ENCODE peak calls at places on chromosomes 7 and 10, in five cellular contexts. J, U, T, Z and V are unnamed samples.

GRCh38 chr10:102120987-102121738 is 995 bp upstream of the LDB1 start:
- DNase-seq in J (no peak), U (peak; percentile 93), T (peak; percentile 89), Z (peak; percentile 23), V (peak; percentile 71)

GRCh38 chr10:127649642-127650041 is 87.3 kb upstream of the FOXI2 start:
- DNase-seq in J (no peak), U (no peak), T (peak; percentile 78), Z (no peak), V (no peak)

GRCh38 chr10:112774210-112774609 is 175.8 kb upstream of the TCF7L2 start:
- DNase-seq in J (no peak), U (no peak), T (no peak), Z (no peak), V (no peak)

GRCh38 chr7:73972614-73973013 is 55.4 kb upstream of the ELN start:
- DNase-seq in J (no peak), U (no peak), T (no peak), Z (no peak), V (no peak)

GRCh38 chr7:66771795-66772194 is 31.3 kb downstream of the RABGEF1 start:
- DNase-seq in J (no peak), U (no peak), T (no peak), Z (peak; percentile 7), V (no peak)

GRCh38 chr7:45974540-45975360 is 53.7 kb upstream of the IGFBP3 start:
- DNase-seq in J (no peak), U (no peak), T (no peak), Z (no peak), V (no peak)

GRCh38 chr10:52106895-52107294 is 207.2 kb upstream of the DKK1 start:
- DNase-seq in J (no peak), U (no peak), T (no peak), Z (no peak), V (no peak)

GRCh38 chr10:5656737-5657579 is 9.4 kb downstream of the ASB13 start:
- DNase-seq in J (no peak), U (peak; percentile 40), T (no peak), Z (no peak), V (no peak)

GRCh38 chr7:104950006-104950405 is 64.0 kb upstream of the KMT2E start:
- DNase-seq in J (no peak), U (no peak), T (no peak), Z (no peak), V (no peak)

GRCh38 chr7:42946616-42946928 is 14.4 kb downstream of the MRPL32 start:
- DNase-seq in J (no peak), U (no peak), T (no peak), Z (no peak), V (no peak)

GRCh38 chr10:75651452-75651851 is 220.0 kb downstream of the LRMDA start:
- DNase-seq in J (no peak), U (no peak), T (peak; percentile 41), Z (no peak), V (no peak)

GRCh38 chr7:68186072-68186471 is 1189.4 kb downstream of the TYW1 start:
- DNase-seq in J (no peak), U (no peak), T (no peak), Z (no peak), V (no peak)

GRCh38 chr10:111972109-111972508 is 211.5 kb downstream of the GPAM start:
- DNase-seq in J (no peak), U (no peak), T (no peak), Z (no peak), V (no peak)

GRCh38 chr7:2479276-2480070 is 3.3 kb upstream of the GRIFIN start:
- DNase-seq in J (no peak), U (no peak), T (no peak), Z (no peak), V (no peak)

GRCh38 chr10:32983333-32983909 is 25.4 kb upstream of the ITGB1 start:
- DNase-seq in J (no peak), U (no peak), T (no peak), Z (no peak), V (no peak)

GRCh38 chr7:20826243-20826642 is 39.6 kb upstream of the SP8 start:
- DNase-seq in J (no peak), U (no peak), T (no peak), Z (no peak), V (no peak)

GRCh38 chr7:2641406-2642393 is 9.9 kb downstream of the TTYH3 start:
- DNase-seq in J (no peak), U (no peak), T (peak; percentile 88), Z (peak; percentile 84), V (peak; percentile 91)

GRCh38 chr10:87842776-87843497 is 20.4 kb downstream of the KLLN start:
- DNase-seq in J (no peak), U (no peak), T (no peak), Z (no peak), V (no peak)

GRCh38 chr10:84590794-84591193 is 262.4 kb downstream of the CCSER2 start:
- DNase-seq in J (no peak), U (no peak), T (no peak), Z (no peak), V (no peak)

GRCh38 chr10:109886788-109887155 is 36.5 kb downstream of the XPNPEP1 start:
- DNase-seq in J (no peak), U (no peak), T (no peak), Z (no peak), V (no peak)

GRCh38 chr10:53601260-53601875 is 828.8 kb upstream of the MBL2 start:
- DNase-seq in J (no peak), U (peak; percentile 56), T (no peak), Z (no peak), V (no peak)

GRCh38 chr7:128781126-128781525 is 5.5 kb upstream of the OPN1SW start:
- DNase-seq in J (no peak), U (no peak), T (no peak), Z (no peak), V (no peak)

GRCh38 chr7:288671-289101 is 1.3 kb upstream of the FOXL3 start:
- DNase-seq in J (no peak), U (no peak), T (no peak), Z (no peak), V (no peak)

GRCh38 chr10:101624526-101625102 is 36.5 kb downstream of the DPCD start:
- DNase-seq in J (no peak), U (no peak), T (no peak), Z (no peak), V (no peak)

GRCh38 chr7:12303507-12303906 is 92.4 kb downstream of the TMEM106B start:
- DNase-seq in J (no peak), U (peak; percentile 37), T (no peak), Z (no peak), V (no peak)

GRCh38 chr7:81190997-81191747 is 272.3 kb upstream of the SEMA3C start:
- DNase-seq in J (no peak), U (no peak), T (no peak), Z (no peak), V (no peak)

GRCh38 chr10:77398558-77398957 is 239.1 kb downstream of the KCNMA1 start:
- DNase-seq in J (no peak), U (no peak), T (no peak), Z (no peak), V (no peak)